ENCODE peak calls at places on chromosomes 2 and 18, in seven cellular contexts. S, F, K, U, H, E and J are unnamed samples.
A peak's percentile ranks its signal among the peaks of the same experiment; 100 is the strongest.

GRCh38 chr2:99382163-99382562 is 45.0 kb downstream of the EIF5B start:
- DNase-seq in K (no peak), U (no peak), F (no peak), H (no peak), S (no peak), E (no peak), J (no peak)

GRCh38 chr2:54429811-54430600 is 26.1 kb upstream of the SPTBN1 start:
- DNase-seq in E (no peak), K (no peak), S (no peak), U (no peak), F (no peak), H (no peak), J (no peak)

GRCh38 chr18:3262234-3263171 is 570 bp downstream of the MYL12B start:
- DNase-seq in E (no peak), H (peak; percentile 54), S (no peak), K (no peak), F (no peak), U (no peak), J (no peak)

GRCh38 chr2:75146903-75147332 is 52.4 kb downstream of the TACR1 start:
- DNase-seq in E (no peak), F (no peak), S (peak; percentile 12), U (no peak), H (peak; percentile 80), K (no peak), J (no peak)

GRCh38 chr18:78986018-78986481 is 6.4 kb downstream of the SALL3 start:
- DNase-seq in E (peak; percentile 72), H (peak; percentile 25), U (no peak), S (no peak), K (no peak), F (no peak), J (no peak)

GRCh38 chr2:42909966-42910365 is 117.6 kb upstream of the HAAO start:
- DNase-seq in K (no peak), F (no peak), U (no peak), S (no peak), H (no peak), E (no peak), J (no peak)

GRCh38 chr2:164840458-164840929 is 1.1 kb downstream of the COBLL1 start:
- DNase-seq in S (no peak), H (peak; percentile 31), E (peak; percentile 19), K (peak; percentile 82), F (peak; percentile 79), U (no peak), J (no peak)

GRCh38 chr2:10905872-10906143 is 5.9 kb upstream of the KCNF1 start:
- DNase-seq in U (no peak), E (no peak), H (no peak), K (no peak), S (no peak), F (no peak), J (no peak)

GRCh38 chr18:48166971-48167370 is 236.5 kb upstream of the SMAD2 start:
- DNase-seq in U (no peak), K (peak; percentile 57), H (no peak), E (no peak), F (peak; percentile 52), S (no peak), J (no peak)

GRCh38 chr2:233814436-233814835 is 36.3 kb downstream of the MROH2A start:
- DNase-seq in U (no peak), S (no peak), K (peak; percentile 15), E (no peak), H (peak; percentile 5), F (no peak), J (no peak)

GRCh38 chr2:191217580-191217979 is 27.6 kb upstream of the MYO1B start:
- DNase-seq in U (no peak), K (no peak), S (peak; percentile 76), H (peak; percentile 40), F (no peak), E (no peak), J (no peak)

GRCh38 chr2:36432479-36432878 is 76.9 kb downstream of the CRIM1 start:
- DNase-seq in U (no peak), H (no peak), F (no peak), K (no peak), E (no peak), S (no peak), J (no peak)

GRCh38 chr2:226184540-226184939 is 615.1 kb downstream of the IRS1 start:
- DNase-seq in K (no peak), H (no peak), E (no peak), S (no peak), U (no peak), F (no peak), J (no peak)

GRCh38 chr2:37858197-37858711 is 66.8 kb upstream of the RMDN2 start:
- DNase-seq in U (no peak), F (no peak), S (peak; percentile 77), E (peak; percentile 62), H (peak; percentile 72), K (no peak), J (no peak)

GRCh38 chr18:76450452-76450851 is 44.6 kb downstream of the ZNF516 start:
- DNase-seq in U (no peak), K (no peak), E (no peak), F (no peak), S (peak; percentile 50), H (peak; percentile 62), J (no peak)

GRCh38 chr2:157233506-157233905 is 24.0 kb upstream of the GALNT5 start:
- DNase-seq in H (peak; percentile 55), F (no peak), U (no peak), E (no peak), K (no peak), S (peak; percentile 84), J (no peak)

GRCh38 chr2:196480653-196481322 is 158.7 kb upstream of the CCDC150 start:
- DNase-seq in K (no peak), E (no peak), H (peak; percentile 62), U (no peak), S (no peak), F (no peak), J (no peak)

DNA sequence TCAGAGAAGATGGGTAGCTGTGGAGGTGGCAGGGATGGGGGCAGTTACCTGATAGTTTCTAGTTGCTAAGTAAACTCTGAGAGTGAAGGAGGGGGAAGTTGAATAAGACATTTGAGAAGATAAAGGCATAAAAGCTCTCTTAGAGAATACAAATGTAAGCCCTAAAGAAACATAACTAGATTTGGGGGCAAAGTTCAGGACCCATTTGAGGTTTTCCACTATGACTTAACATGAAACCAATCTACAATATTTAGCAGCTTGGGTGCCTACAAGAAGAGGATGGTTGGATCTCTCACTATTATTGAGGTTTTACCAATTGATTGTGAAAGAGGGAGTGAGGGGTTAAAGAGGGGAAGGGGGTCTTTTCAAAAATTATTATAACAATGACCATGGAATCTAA is 34.4 kb upstream of the LYPD6 start:
- DNase-seq in U (no peak), E (no peak), K (no peak), S (no peak), H (no peak), F (no peak), J (no peak)
- H3K4me1 ChIP-seq in U (no peaks in the 10 kb centered on the region), E (peaks cover 2% of the 10 kb centered on the region), K (no peaks in the 10 kb centered on the region), S (no peaks in the 10 kb centered on the region), H (no peaks in the 10 kb centered on the region), F (no peaks in the 10 kb centered on the region), J (no peaks in the 10 kb centered on the region)

GRCh38 chr2:207252416-207252815 is 86.7 kb upstream of the KLF7 start:
- DNase-seq in S (no peak), F (no peak), K (no peak), U (no peak), H (no peak), E (no peak), J (no peak)
- H3K4me1 ChIP-seq in S (peaks cover 48% of the 10 kb centered on the region), F (peaks cover 31% of the 10 kb centered on the region), K (no peaks in the 10 kb centered on the region), U (peaks cover 6% of the 10 kb centered on the region), H (peaks cover 52% of the 10 kb centered on the region), E (no peaks in the 10 kb centered on the region), J (no peaks in the 10 kb centered on the region)

GRCh38 chr2:219175486-219175885 is 1.2 kb downstream of the CNPPD1 start:
- DNase-seq in E (no peak), U (no peak), S (no peak), H (no peak), F (no peak), K (no peak), J (no peak)
- H3K4me1 ChIP-seq in E (peaks cover 4% of the 10 kb centered on the region), U (peaks cover 40% of the 10 kb centered on the region), S (peaks cover 8% of the 10 kb centered on the region), H (peaks cover 48% of the 10 kb centered on the region), F (peaks cover 48% of the 10 kb centered on the region), K (no peaks in the 10 kb centered on the region), J (peaks cover 51% of the 10 kb centered on the region)

GRCh38 chr2:223918671-223919134 is 26.4 kb downstream of the WDFY1 start:
- DNase-seq in F (peak; percentile 60), H (no peak), S (no peak), U (no peak), K (no peak), E (no peak), J (no peak)
- H3K4me1 ChIP-seq in F (peaks cover 28% of the 10 kb centered on the region), H (peaks cover 27% of the 10 kb centered on the region), S (peaks cover 33% of the 10 kb centered on the region), U (peaks cover 6% of the 10 kb centered on the region), K (no peaks in the 10 kb centered on the region), E (no peaks in the 10 kb centered on the region), J (no peaks in the 10 kb centered on the region)

GRCh38 chr2:46855805-46856204 is 59.8 kb downstream of the MCFD2 start:
- DNase-seq in H (no peak), S (no peak), F (no peak), U (no peak), E (no peak), K (no peak), J (no peak)

GRCh38 chr2:46859482-46859881 is 56.1 kb downstream of the MCFD2 start:
- DNase-seq in K (no peak), E (no peak), U (no peak), S (no peak), H (no peak), F (no peak), J (no peak)

GRCh38 chr2:46857871-46858696 is 57.5 kb downstream of the MCFD2 start:
- DNase-seq in E (peak; percentile 21), K (no peak), S (peak; percentile 92), U (no peak), H (peak; percentile 66), F (no peak), J (no peak)

GRCh38 chr2:46856336-46856735 is 59.3 kb downstream of the MCFD2 start:
- DNase-seq in K (no peak), E (no peak), U (no peak), S (no peak), H (no peak), F (no peak), J (no peak)

DNA sequence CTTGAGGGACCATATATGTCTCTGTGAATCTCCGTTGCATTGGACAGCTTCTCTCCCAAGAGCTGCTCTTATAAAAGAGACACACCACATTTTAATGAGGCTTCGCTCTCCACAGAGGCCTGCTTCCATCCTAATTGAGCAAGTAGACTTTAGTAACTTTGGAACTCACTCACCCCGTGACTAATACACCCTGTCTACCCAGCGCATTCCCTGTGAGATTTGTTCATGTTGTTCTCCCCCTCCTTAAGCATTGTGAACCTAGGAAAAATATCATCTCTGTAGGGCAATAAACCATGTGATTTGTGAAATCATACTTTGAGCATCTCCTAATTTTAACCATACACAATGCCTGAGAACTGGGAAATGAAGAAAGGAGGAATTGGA is 56.9 kb downstream of the MCFD2 start:
- DNase-seq in U (no peak), H (peak; percentile 90), K (no peak), E (no peak), S (peak; percentile 91), F (no peak), J (no peak)
- H3K4me1 ChIP-seq in U (peaks cover 22% of the 10 kb centered on the region), H (peaks cover 69% of the 10 kb centered on the region), K (no peaks in the 10 kb centered on the region), E (no peaks in the 10 kb centered on the region), S (peaks cover 52% of the 10 kb centered on the region), F (peaks cover 22% of the 10 kb centered on the region), J (no peaks in the 10 kb centered on the region)

GRCh38 chr2:234982096-234982834 is 30.4 kb downstream of the SH3BP4 start:
- DNase-seq in E (no peak), K (peak; percentile 47), F (no peak), S (no peak), H (no peak), U (no peak), J (no peak)
- H3K4me1 ChIP-seq in E (peaks cover 38% of the 10 kb centered on the region), K (no peaks in the 10 kb centered on the region), F (peaks cover 73% of the 10 kb centered on the region), S (peaks cover 57% of the 10 kb centered on the region), H (peaks cover 52% of the 10 kb centered on the region), U (peaks cover 33% of the 10 kb centered on the region), J (no peaks in the 10 kb centered on the region)

GRCh38 chr2:241862093-241862492 is 3.4 kb upstream of the PDCD1 start:
- DNase-seq in H (no peak), E (no peak), S (no peak), K (no peak), F (peak; percentile 43), U (no peak), J (no peak)
- H3K4me1 ChIP-seq in H (peaks cover 18% of the 10 kb centered on the region), E (no peaks in the 10 kb centered on the region), S (no peaks in the 10 kb centered on the region), K (no peaks in the 10 kb centered on the region), F (peaks cover 20% of the 10 kb centered on the region), U (peaks cover 21% of the 10 kb centered on the region), J (peaks cover 81% of the 10 kb centered on the region)